ENCODE peak calls at places on chromosomes 3 and 15, in ten cellular contexts. I is NCI-H748 treated with DMSO at 0.1 percent for 48 hours; X is ELR; E is stimulated activated naive CD8-positive, alpha-beta T cell treated with anti-CD3 and anti-CD28 coated beads, Interleukin-15, Interleukin-2, amounts not matched to agents 100 U/mL and 50 U/mL, for 24 hours; M is CD4-positive, alpha-beta T cell; G is bronchial epithelial cell; H is astrocyte of the spinal cord; J is RWPE1; L is effector memory CD8-positive, alpha-beta T cell; P is naive B cell. N is an unnamed sample.

GRCh38 chr3:128420720-128421438 is 45.8 kb downstream of the DNAJB8 start:
- DNase-seq in I (no peak), X (no peak), E (no peak), M (no peak), G (no peak), H (no peak), J (no peak), L (no peak), P (no peak), N (no peak)

GRCh38 chr3:122859021-122859805 is 64.3 kb downstream of the SLC49A4 start:
- DNase-seq in I (no peak), X (no peak), E (no peak), M (no peak), G (no peak), H (no peak), J (no peak), L (no peak), P (no peak), N (no peak)

GRCh38 chr3:159266779-159267178 is 464.9 kb downstream of the MFSD1 start:
- DNase-seq in I (no peak), X (peak; percentile 60), E (peak; percentile 15), M (no peak), G (peak; percentile 57), H (peak; percentile 34), J (peak; percentile 15), L (no peak), P (no peak), N (peak; percentile 48)

GRCh38 chr15:37181339-37181738 is 81.0 kb upstream of the MEIS2 start:
- DNase-seq in I (no peak), X (no peak), E (no peak), M (no peak), G (no peak), H (no peak), J (no peak), L (no peak), P (no peak), N (no peak)

GRCh38 chr3:188792788-188793187 is 379.0 kb upstream of the TPRG1 start:
- DNase-seq in I (no peak), X (peak; percentile 20), E (no peak), M (no peak), G (no peak), H (peak; percentile 41), J (no peak), L (no peak), P (no peak), N (no peak)

GRCh38 chr3:10023587-10024310 is 2.5 kb upstream of the FANCD2 start:
- DNase-seq in I (no peak), X (peak; percentile 91), E (no peak), M (no peak), G (peak; percentile 85), H (peak; percentile 75), J (peak; percentile 57), L (no peak), P (no peak), N (peak; percentile 67)

GRCh38 chr3:58487140-58487886 is 4.6 kb upstream of the KCTD6 start:
- DNase-seq in I (no peak), X (peak; percentile 87), E (no peak), M (no peak), G (peak; percentile 72), H (peak; percentile 56), J (peak; percentile 14), L (no peak), P (no peak), N (peak; percentile 51)

GRCh38 chr3:49500408-49501257 is 30.6 kb downstream of the DAG1 start:
- DNase-seq in I (no peak), X (peak; percentile 93), E (no peak), M (no peak), G (peak; percentile 99), H (peak; percentile 97), J (peak; percentile 79), L (no peak), P (no peak), N (peak; percentile 47)

GRCh38 chr15:23484870-23485269 is 37.8 kb upstream of the GOLGA6L2 start:
- DNase-seq in I (no peak), X (no peak), E (no peak), M (no peak), G (no peak), H (no peak), J (no peak), L (no peak), P (no peak), N (no peak)

GRCh38 chr3:157086053-157086761 is 73.7 kb downstream of the CCNL1 start:
- DNase-seq in I (no peak), X (no peak), E (peak; percentile 32), M (no peak), G (no peak), H (no peak), J (no peak), L (no peak), P (no peak), N (no peak)

GRCh38 chr3:122916084-122916483 is 111.5 kb downstream of the SEMA5B start:
- DNase-seq in I (no peak), X (no peak), E (no peak), M (no peak), G (no peak), H (no peak), J (no peak), L (no peak), P (no peak), N (no peak)

GRCh38 chr3:194472290-194472920 is 14.4 kb downstream of the ATP13A3 start:
- DNase-seq in I (peak; percentile 16), X (peak; percentile 90), E (no peak), M (no peak), G (peak; percentile 78), H (peak; percentile 81), J (peak; percentile 50), L (peak; percentile 38), P (peak; percentile 48), N (peak; percentile 31)

GRCh38 chr3:52831500-52832301 is 1.2 kb upstream of the ITIH4 start:
- DNase-seq in I (no peak), X (peak; percentile 87), E (no peak), M (no peak), G (peak; percentile 69), H (peak; percentile 74), J (peak; percentile 60), L (no peak), P (no peak), N (peak; percentile 89)

GRCh38 chr3:57017481-57017880 is 43.0 kb upstream of the SPATA12 start:
- DNase-seq in I (no peak), X (peak; percentile 5), E (no peak), M (no peak), G (no peak), H (peak; percentile 31), J (no peak), L (no peak), P (no peak), N (no peak)

GRCh38 chr3:167406876-167407492 is 26.9 kb upstream of the ZBBX start:
- DNase-seq in I (no peak), X (peak; percentile 74), E (no peak), M (no peak), G (peak; percentile 77), H (peak; percentile 82), J (peak; percentile 53), L (no peak), P (peak; percentile 3), N (peak; percentile 13)

GRCh38 chr3:12922299-12922698 is 80.9 kb upstream of the RPL32 start:
- DNase-seq in I (no peak), X (no peak), E (no peak), M (no peak), G (no peak), H (peak; percentile 3), J (no peak), L (no peak), P (no peak), N (no peak)

GRCh38 chr15:58433597-58434333 is 2.0 kb downstream of the LIPC start:
- DNase-seq in I (no peak), X (no peak), E (no peak), M (no peak), G (no peak), H (peak; percentile 38), J (no peak), L (no peak), P (no peak), N (no peak)

GRCh38 chr15:77944002-77944867 is 133.3 kb downstream of the TBC1D2B start:
- DNase-seq in I (no peak), X (peak; percentile 84), E (peak; percentile 71), M (no peak), G (peak; percentile 52), H (peak; percentile 66), J (peak; percentile 16), L (peak; percentile 17), P (peak; percentile 29), N (no peak)

GRCh38 chr3:635393-635792 is 438.8 kb downstream of the CHL1 start:
- DNase-seq in I (no peak), X (no peak), E (no peak), M (no peak), G (no peak), H (no peak), J (no peak), L (no peak), P (no peak), N (no peak)

GRCh38 chr15:35740761-35741160 is 194.8 kb upstream of the DPH6 start:
- DNase-seq in I (no peak), X (no peak), E (no peak), M (no peak), G (no peak), H (peak; percentile 56), J (no peak), L (no peak), P (no peak), N (no peak)

GRCh38 chr3:36219398-36219797 is 160.9 kb upstream of the STAC start:
- DNase-seq in I (no peak), X (peak; percentile 60), E (no peak), M (no peak), G (peak; percentile 57), H (peak; percentile 90), J (no peak), L (no peak), P (no peak), N (peak; percentile 13)

GRCh38 chr3:60696559-60697125 is 554.6 kb downstream of the FHIT start:
- DNase-seq in I (no peak), X (no peak), E (no peak), M (no peak), G (no peak), H (no peak), J (no peak), L (no peak), P (no peak), N (no peak)

GRCh38 chr3:22685598-22685997 is 517.5 kb upstream of the UBE2E2 start:
- DNase-seq in I (no peak), X (peak; percentile 1), E (no peak), M (no peak), G (peak; percentile 9), H (no peak), J (peak; percentile 2), L (no peak), P (no peak), N (no peak)